ENCODE peak calls at places on chromosomes 1 and 21, in four cellular contexts. One of them, this sample, is unnamed.

GRCh38 chr1:214824758-214825157 is 221.8 kb downstream of the CENPF start:
- DNase-seq in NCI-H460: no peak
- DNase-seq in fibroblast of mammary gland: peak; percentile 64
- DNase-seq in ovary: no peak
- DNase-seq in this sample: no peak

GRCh38 chr1:156623946-156624813 is 5.0 kb downstream of the HAPLN2 start:
- DNase-seq in fibroblast of mammary gland: peak; percentile 36
- DNase-seq in ovary: peak; percentile 44
- DNase-seq in NCI-H460: peak; percentile 71
- DNase-seq in this sample: peak; percentile 43

GRCh38 chr1:95034506-95034905 is 38.2 kb downstream of the ALG14 start:
- DNase-seq in fibroblast of mammary gland: peak; percentile 40
- DNase-seq in ovary: no peak
- DNase-seq in NCI-H460: no peak
- DNase-seq in this sample: no peak

GRCh38 chr1:200518524-200518923 is 102.0 kb downstream of the KIF14 start:
- DNase-seq in NCI-H460: no peak
- DNase-seq in fibroblast of mammary gland: no peak
- DNase-seq in ovary: no peak
- DNase-seq in this sample: peak; percentile 15

GRCh38 chr1:205510951-205511330 is 6.5 kb downstream of the CDK18 start:
- DNase-seq in fibroblast of mammary gland: no peak
- DNase-seq in NCI-H460: no peak
- DNase-seq in ovary: no peak
- DNase-seq in this sample: no peak

GRCh38 chr1:41355356-41355755 is 5.9 kb upstream of the FOXO6 start:
- DNase-seq in ovary: no peak
- DNase-seq in NCI-H460: no peak
- DNase-seq in fibroblast of mammary gland: no peak
- DNase-seq in this sample: no peak

GRCh38 chr1:245986404-245987221 is 520.5 kb downstream of the SMYD3 start:
- DNase-seq in NCI-H460: peak; percentile 56
- DNase-seq in ovary: no peak
- DNase-seq in fibroblast of mammary gland: peak; percentile 89
- DNase-seq in this sample: peak; percentile 88

GRCh38 chr1:228083871-228084278 is 1.4 kb downstream of the ARF1 start:
- DNase-seq in ovary: peak; percentile 40
- DNase-seq in NCI-H460: no peak
- DNase-seq in fibroblast of mammary gland: no peak
- DNase-seq in this sample: peak; percentile 43

GRCh38 chr21:21309510-21309909 is 311.3 kb downstream of the NCAM2 start:
- DNase-seq in ovary: no peak
- DNase-seq in fibroblast of mammary gland: no peak
- DNase-seq in NCI-H460: no peak
- DNase-seq in this sample: no peak

GRCh38 chr1:239912471-239912870 is 179.2 kb upstream of the FMN2 start:
- DNase-seq in NCI-H460: no peak
- DNase-seq in ovary: no peak
- DNase-seq in fibroblast of mammary gland: peak; percentile 79
- DNase-seq in this sample: no peak

GRCh38 chr1:47180603-47181094 is 9.2 kb downstream of the PDZK1IP1 start:
- DNase-seq in NCI-H460: no peak
- DNase-seq in fibroblast of mammary gland: no peak
- DNase-seq in ovary: no peak
- DNase-seq in this sample: peak; percentile 40

GRCh38 chr1:185676969-185677368 is 57.2 kb upstream of the HMCN1 start:
- DNase-seq in fibroblast of mammary gland: no peak
- DNase-seq in ovary: no peak
- DNase-seq in NCI-H460: no peak
- DNase-seq in this sample: no peak

GRCh38 chr1:206457408-206457807 is 12.9 kb upstream of the IKBKE start:
- DNase-seq in fibroblast of mammary gland: peak; percentile 51
- DNase-seq in NCI-H460: no peak
- DNase-seq in ovary: no peak
- DNase-seq in this sample: no peak

GRCh38 chr21:25329227-25329626 is 278.1 kb downstream of the MRPL39 start:
- DNase-seq in fibroblast of mammary gland: peak; percentile 93
- DNase-seq in ovary: no peak
- DNase-seq in NCI-H460: peak; percentile 12
- DNase-seq in this sample: peak; percentile 83

GRCh38 chr1:166164995-166165660 is 1.7 kb downstream of the FAM78B start:
- DNase-seq in fibroblast of mammary gland: peak; percentile 48
- DNase-seq in ovary: peak; percentile 49
- DNase-seq in NCI-H460: peak; percentile 19
- DNase-seq in this sample: peak; percentile 50

GRCh38 chr1:33348676-33349080 is 27.8 kb upstream of the A3GALT2 start:
- DNase-seq in ovary: no peak
- DNase-seq in fibroblast of mammary gland: no peak
- DNase-seq in NCI-H460: no peak
- DNase-seq in this sample: no peak

GRCh38 chr1:223378754-223379153 is 14.5 kb upstream of the CCDC185 start:
- DNase-seq in fibroblast of mammary gland: no peak
- DNase-seq in NCI-H460: no peak
- DNase-seq in ovary: no peak
- DNase-seq in this sample: no peak

GRCh38 chr1:156033011-156033410 is 12.3 kb upstream of the SSR2 start:
- DNase-seq in fibroblast of mammary gland: peak; percentile 54
- DNase-seq in NCI-H460: no peak
- DNase-seq in ovary: no peak
- DNase-seq in this sample: peak; percentile 40

GRCh38 chr21:31354604-31355443 is 10.8 kb upstream of the TIAM1 start:
- DNase-seq in NCI-H460: peak; percentile 57
- DNase-seq in fibroblast of mammary gland: peak; percentile 96
- DNase-seq in ovary: no peak
- DNase-seq in this sample: peak; percentile 78

GRCh38 chr21:23740463-23740862 is 1866.8 kb downstream of the MRPL39 start:
- DNase-seq in fibroblast of mammary gland: no peak
- DNase-seq in ovary: no peak
- DNase-seq in NCI-H460: no peak
- DNase-seq in this sample: no peak

GRCh38 chr1:50873458-50874187 is 86.4 kb downstream of the FAF1 start:
- DNase-seq in ovary: no peak
- DNase-seq in NCI-H460: peak; percentile 63
- DNase-seq in fibroblast of mammary gland: peak; percentile 70
- DNase-seq in this sample: peak; percentile 69